ENCODE peak calls at places on chromosomes 1 and 21, in ten cellular contexts. A, Y, P, C, R, U, O, Z, E and W are unnamed samples.
A peak's percentile ranks its signal among the peaks of the same experiment; 100 is the strongest.

GRCh38 chr1:7418442-7419080 is 352.5 kb upstream of the VAMP3 start:
- DNase-seq in A (no peak), Y (no peak), P (no peak), C (peak; percentile 3), R (no peak), U (no peak), O (no peak), Z (peak; percentile 21), E (peak; percentile 0), W (peak; percentile 21)

GRCh38 chr1:152050886-152051764 is 14.3 kb upstream of the S100A11 start:
- DNase-seq in A (no peak), Y (no peak), P (no peak), C (no peak), R (no peak), U (no peak), O (no peak), Z (no peak), E (no peak), W (peak; percentile 46)

GRCh38 chr1:47650205-47650604 is 212.4 kb downstream of the FOXD2 start:
- DNase-seq in A (no peak), Y (peak; percentile 84), P (no peak), C (no peak), R (no peak), U (no peak), O (no peak), Z (peak; percentile 82), E (no peak), W (no peak)

GRCh38 chr1:163035791-163036249 is 33.3 kb upstream of the RGS4 start:
- DNase-seq in A (no peak), Y (peak; percentile 67), P (no peak), C (no peak), R (no peak), U (no peak), O (no peak), Z (no peak), E (no peak), W (no peak)

GRCh38 chr1:216807696-216808095 is 84.5 kb upstream of the ESRRG start:
- DNase-seq in A (no peak), Y (no peak), P (no peak), C (no peak), R (no peak), U (no peak), O (no peak), Z (no peak), E (no peak), W (no peak)

GRCh38 chr21:36203603-36203889 is 46.9 kb downstream of the DOP1B start:
- DNase-seq in A (peak; percentile 46), Y (no peak), P (peak; percentile 49), C (no peak), R (peak; percentile 24), U (no peak), O (no peak), Z (no peak), E (no peak), W (no peak)

GRCh38 chr21:34913786-34914185 is 135.3 kb downstream of the RUNX1 start:
- DNase-seq in A (no peak), Y (no peak), P (no peak), C (no peak), R (no peak), U (no peak), O (no peak), Z (no peak), E (no peak), W (no peak)

GRCh38 chr1:223500560-223501425 is 107.6 kb downstream of the CCDC185 start:
- DNase-seq in A (peak; percentile 9), Y (peak; percentile 48), P (no peak), C (no peak), R (no peak), U (no peak), O (no peak), Z (peak; percentile 78), E (no peak), W (peak; percentile 77)

GRCh38 chr1:236502579-236502971 is 21.2 kb upstream of the LGALS8 start:
- DNase-seq in A (no peak), Y (no peak), P (no peak), C (no peak), R (no peak), U (no peak), O (no peak), Z (no peak), E (no peak), W (no peak)